ENCODE peak calls at places on chromosome 6, in seven cellular contexts. T is endothelial cell of umbilical vein, V is Panc1, Z is HCT116, H is stomach, X is spleen, W is suprapubic skin. J is an unnamed sample.

GRCh38 chr6:81895511-81896185 is 143.2 kb upstream of the TENT5A start:
- DNase-seq in Z (no peak), W (no peak), H (no peak), V (no peak), T (peak; percentile 31), X (no peak), J (no peak)

GRCh38 chr6:134331255-134331654 is 13.3 kb upstream of the SGK1 start:
- DNase-seq in T (no peak), H (no peak), X (no peak), W (no peak), Z (no peak), V (no peak), J (no peak)

GRCh38 chr6:140253096-140253495 is 878.6 kb upstream of the CITED2 start:
- DNase-seq in X (no peak), Z (no peak), V (no peak), W (no peak), H (no peak), T (no peak), J (no peak)

GRCh38 chr6:140809694-140810101 is 1323.0 kb upstream of the GJE1 start:
- DNase-seq in W (no peak), T (no peak), Z (no peak), X (no peak), H (no peak), V (no peak), J (no peak)

GRCh38 chr6:93017213-93017612 is 402.1 kb downstream of the EPHA7 start:
- DNase-seq in W (no peak), X (no peak), Z (no peak), V (no peak), T (no peak), H (no peak), J (no peak)

GRCh38 chr6:119201486-119201885 is 123.0 kb upstream of the FAM184A start:
- DNase-seq in Z (no peak), H (no peak), T (no peak), X (no peak), V (no peak), W (no peak), J (no peak)

GRCh38 chr6:89934685-89935366 is 40.6 kb downstream of the GJA10 start:
- DNase-seq in V (no peak), T (no peak), Z (no peak), X (no peak), H (no peak), W (no peak), J (no peak)

GRCh38 chr6:92371809-92372208 is 1047.5 kb downstream of the EPHA7 start:
- DNase-seq in T (no peak), W (no peak), X (no peak), Z (no peak), H (no peak), V (no peak), J (no peak)

GRCh38 chr6:39041072-39041471 is 7.5 kb upstream of the GLP1R start:
- DNase-seq in T (no peak), V (no peak), Z (no peak), H (no peak), X (no peak), W (no peak), J (no peak)

GRCh38 chr6:24486065-24486464 is 3.3 kb downstream of the GPLD1 start:
- DNase-seq in Z (no peak), H (no peak), W (no peak), T (no peak), X (no peak), V (no peak), J (no peak)

GRCh38 chr6:52641826-52642225 is 29.1 kb upstream of the TMEM14A start:
- DNase-seq in T (peak; percentile 31), X (no peak), H (no peak), W (no peak), Z (no peak), V (no peak), J (no peak)

GRCh38 chr6:2942916-2943563 is 28.3 kb downstream of the SERPINB6 start:
- DNase-seq in T (peak; percentile 93), H (peak; percentile 9), W (no peak), V (no peak), Z (no peak), X (peak; percentile 52), J (no peak)

DNA sequence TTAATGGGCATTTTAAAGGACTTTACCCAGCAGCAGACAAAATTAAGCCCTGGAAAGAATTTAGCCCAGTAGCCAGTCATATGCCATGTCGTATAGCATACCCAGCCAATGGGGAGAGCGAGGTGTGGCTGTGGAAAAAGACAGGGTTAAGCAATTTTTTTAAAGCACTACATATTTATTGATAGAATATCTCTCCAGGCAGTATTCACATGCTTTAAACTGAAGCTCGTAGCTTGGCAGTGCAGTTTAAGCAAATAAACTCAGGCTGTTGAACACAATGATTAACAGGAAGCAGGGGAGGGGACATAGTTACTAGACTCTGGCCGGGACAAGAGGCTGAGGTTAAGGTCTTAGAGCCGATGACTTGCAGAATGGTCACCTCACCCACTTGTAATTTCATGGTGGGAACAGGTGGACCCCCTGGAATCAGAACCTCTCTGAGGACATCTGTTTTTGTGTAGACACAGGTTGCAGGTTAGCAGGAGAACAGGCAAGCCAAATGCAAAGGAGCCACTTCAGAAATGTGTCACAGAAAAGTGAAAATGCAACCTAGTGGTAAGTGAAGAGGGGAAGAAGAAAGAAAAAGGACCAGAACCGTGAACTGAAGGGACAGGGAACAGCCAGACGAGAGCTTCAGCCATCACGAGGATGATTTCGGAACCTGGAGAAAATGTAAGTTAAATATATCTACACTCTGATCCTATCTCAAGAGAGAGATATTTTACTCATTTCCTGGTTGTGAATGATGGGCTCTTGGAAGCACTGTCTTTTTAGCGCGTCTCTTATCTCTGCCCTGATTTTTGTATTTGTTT is 7.2 kb downstream of the GCNT2 start:
- DNase-seq in X (no peak), V (peak; percentile 86), H (peak; percentile 74), W (no peak), Z (no peak), T (peak; percentile 85), J (no peak)
- TF ChIP-seq POLR2AphosphoS5 in X (no peak), V (no peak), H (no peak), W (no peak), Z (no peak), T (peak; percentile 25), J (peak; percentile 35)

DNA sequence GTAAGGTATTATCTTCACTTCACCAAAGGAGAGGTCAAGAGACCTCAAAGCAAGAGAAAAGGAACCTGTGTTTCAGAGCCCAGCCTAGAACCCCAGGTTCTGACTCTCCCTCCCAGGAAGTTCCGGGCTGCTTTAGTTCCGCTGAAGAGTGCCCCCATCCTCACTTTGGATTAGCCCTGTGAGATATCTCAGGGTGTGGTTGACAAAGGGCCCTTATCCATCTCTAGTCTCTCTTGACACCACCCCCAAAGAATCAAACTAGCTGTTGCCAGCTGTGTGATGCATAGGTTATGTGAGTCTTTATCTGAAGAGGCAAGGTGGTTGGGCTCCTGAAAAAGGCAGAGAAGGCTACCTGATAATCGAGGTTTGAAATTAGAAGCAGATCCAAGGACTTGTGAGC is 20.6 kb downstream of the BRPF3 start:
- DNase-seq in V (no peak), T (no peak), Z (no peak), X (no peak), H (no peak), W (no peak), J (no peak)
- TF ChIP-seq POLR2AphosphoS5 in V (no peak), T (no peak), Z (no peak), X (no peak), H (no peak), W (no peak), J (no peak)

GRCh38 chr6:66179363-66179762 is 472.3 kb upstream of the EYS start:
- DNase-seq in V (no peak), H (no peak), T (no peak), X (no peak), W (no peak), Z (no peak), J (no peak)
- TF ChIP-seq POLR2AphosphoS5 in V (no peak), H (no peak), T (no peak), X (no peak), W (no peak), Z (no peak), J (no peak)

DNA sequence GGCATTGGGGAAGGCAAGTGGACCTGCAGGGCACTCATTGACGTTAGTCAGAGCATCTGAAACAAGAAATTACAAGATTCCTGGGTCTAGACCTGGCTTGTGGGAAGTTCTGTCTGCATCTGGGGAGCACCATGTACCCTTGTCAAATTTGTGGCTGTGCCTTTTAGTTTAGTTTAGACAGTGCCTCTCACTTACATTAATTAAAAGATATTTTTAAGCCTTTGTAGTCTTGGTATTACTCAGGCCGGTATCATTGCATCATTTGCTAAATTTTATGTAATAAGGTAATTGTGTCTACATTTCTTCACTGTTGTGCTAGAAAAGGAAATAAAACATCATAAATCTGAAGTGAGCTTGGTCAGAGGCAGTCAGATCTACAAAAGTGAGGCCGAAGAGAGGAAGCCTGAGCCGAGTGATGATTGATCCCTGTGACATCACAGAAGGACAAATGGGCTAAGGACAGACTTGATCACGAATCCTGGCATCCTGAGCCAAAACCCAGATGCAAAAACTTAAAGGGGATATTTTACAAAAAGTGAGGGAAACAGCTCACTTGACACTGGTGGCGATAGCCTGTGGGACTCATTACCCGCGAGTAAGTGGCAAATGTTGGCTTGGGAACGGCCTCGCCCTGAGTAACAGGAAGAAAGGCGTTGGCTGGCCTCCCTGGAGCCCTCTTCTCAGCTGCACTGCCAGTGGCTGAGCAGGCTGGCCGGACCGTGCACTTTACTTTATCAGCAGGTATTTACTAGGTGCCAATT is 106.5 kb downstream of the TCP11 start:
- DNase-seq in X (no peak), V (no peak), W (peak; percentile 77), T (peak; percentile 88), Z (no peak), H (peak; percentile 89), J (no peak)
- TF ChIP-seq POLR2AphosphoS5 in X (peak; percentile 70), V (no peak), W (no peak), T (no peak), Z (no peak), H (peak; percentile 3), J (no peak)

GRCh38 chr6:12750416-12750815 is 33.8 kb downstream of the PHACTR1 start:
- DNase-seq in H (no peak), Z (no peak), X (no peak), W (no peak), V (no peak), T (no peak), J (no peak)

GRCh38 chr6:12748411-12748810 is 31.8 kb downstream of the PHACTR1 start:
- DNase-seq in W (no peak), X (no peak), V (no peak), H (no peak), T (no peak), Z (no peak), J (no peak)

GRCh38 chr6:12751694-12752304 is 35.2 kb downstream of the PHACTR1 start:
- DNase-seq in V (no peak), W (no peak), H (peak; percentile 55), X (no peak), T (peak; percentile 40), Z (no peak), J (peak; percentile 14)

GRCh38 chr6:12749531-12750379 is 33.2 kb downstream of the PHACTR1 start:
- DNase-seq in Z (no peak), W (no peak), X (no peak), T (no peak), V (no peak), H (no peak), J (no peak)

DNA sequence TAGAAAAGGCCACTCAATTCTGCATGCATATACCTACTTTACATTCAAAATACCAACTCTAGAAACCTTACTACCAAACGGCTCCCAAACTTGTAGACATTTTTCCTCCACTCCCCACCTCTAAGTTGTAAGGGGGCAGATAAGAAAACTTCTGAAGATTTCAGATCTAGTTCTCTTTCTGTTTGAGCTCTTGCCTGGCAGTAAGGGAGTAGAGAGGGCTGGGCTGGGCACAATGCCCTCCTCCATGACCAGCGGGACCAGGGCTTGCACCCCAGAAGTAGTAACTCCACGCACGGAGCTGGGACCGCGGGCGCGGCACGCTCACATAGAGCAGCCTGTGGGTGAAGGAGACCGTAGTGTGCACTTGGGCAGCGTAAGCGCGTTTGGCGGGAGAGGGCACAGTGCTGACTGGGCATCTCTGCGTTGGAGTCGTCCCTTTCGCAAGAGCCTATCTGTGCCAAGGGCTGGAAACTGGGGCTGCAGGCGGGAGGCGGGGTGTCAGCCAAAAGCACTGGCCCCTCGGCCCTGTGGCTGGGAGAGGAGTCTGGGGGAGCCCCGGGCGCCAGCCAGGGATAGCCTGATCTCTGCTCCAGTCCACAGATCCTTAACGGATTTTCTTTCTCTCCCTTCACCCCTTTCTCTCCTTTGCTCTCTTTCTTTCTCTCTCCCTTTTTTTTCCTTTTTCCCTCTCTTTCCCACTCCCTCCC is 32.4 kb downstream of the PHACTR1 start:
- DNase-seq in V (no peak), T (no peak), X (no peak), W (no peak), H (no peak), Z (no peak), J (no peak)
- TF ChIP-seq POLR2AphosphoS5 in V (no peak), T (no peak), X (no peak), W (no peak), H (no peak), Z (no peak), J (no peak)

J was measured in SK-N-MC.